ENCODE peak calls at places on chromosomes 13 and 19, in nine cellular contexts. S is left ventricle myocardium inferior; P is psoas muscle; D is transverse colon; W is fibroblast of lung; I is pancreas; B is skeletal muscle cell; A is GM23338; R is naive thymus-derived CD4-positive, alpha-beta T cell. C is an unnamed sample.

GRCh38 chr19:50332264-50333038 is 3.3 kb upstream of the KCNC3 start:
- DNase-seq in S (no peak), P (peak; percentile 32), D (no peak), W (no peak), I (peak; percentile 46), B (no peak), A (peak; percentile 86), R (no peak), C (peak; percentile 88)

GRCh38 chr13:67226686-67227085 is 3.5 kb downstream of the PCDH9 start:
- DNase-seq in S (no peak), P (no peak), D (no peak), W (no peak), I (no peak), B (no peak), A (no peak), R (no peak), C (no peak)

GRCh38 chr13:64553411-64554129 is 2676.6 kb downstream of the PCDH9 start:
- DNase-seq in S (no peak), P (no peak), D (no peak), W (no peak), I (no peak), B (no peak), A (no peak), R (no peak), C (no peak)

GRCh38 chr19:10412257-10412977 is 7.9 kb upstream of the PDE4A start:
- DNase-seq in S (no peak), P (no peak), D (no peak), W (no peak), I (no peak), B (no peak), A (no peak), R (no peak), C (no peak)

GRCh38 chr19:49779731-49780578 is 13.2 kb downstream of the AP2A1 start:
- DNase-seq in S (no peak), P (no peak), D (no peak), W (no peak), I (no peak), B (no peak), A (no peak), R (no peak), C (no peak)

GRCh38 chr13:41289463-41289881 is 21.6 kb upstream of the NAA16 start:
- DNase-seq in S (no peak), P (no peak), D (no peak), W (no peak), I (no peak), B (no peak), A (no peak), R (no peak), C (no peak)

GRCh38 chr19:10092648-10093294 is 6.7 kb downstream of the SHFL start:
- DNase-seq in S (no peak), P (no peak), D (no peak), W (no peak), I (no peak), B (no peak), A (no peak), R (no peak), C (no peak)

GRCh38 chr13:59236979-59237378 is 926.7 kb downstream of the DIAPH3 start:
- DNase-seq in S (no peak), P (no peak), D (no peak), W (no peak), I (no peak), B (no peak), A (no peak), R (no peak), C (no peak)

GRCh38 chr13:33322965-33323668 is 37.6 kb upstream of the STARD13 start:
- DNase-seq in S (no peak), P (no peak), D (no peak), W (no peak), I (no peak), B (no peak), A (no peak), R (no peak), C (no peak)

GRCh38 chr13:33321686-33322473 is 36.3 kb upstream of the STARD13 start:
- DNase-seq in S (no peak), P (no peak), D (no peak), W (no peak), I (no peak), B (no peak), A (no peak), R (no peak), C (no peak)

GRCh38 chr13:33319859-33320258 is 34.3 kb upstream of the STARD13 start:
- DNase-seq in S (no peak), P (no peak), D (no peak), W (no peak), I (no peak), B (no peak), A (no peak), R (no peak), C (no peak)

GRCh38 chr13:33323766-33324525 is 38.4 kb upstream of the STARD13 start:
- DNase-seq in S (no peak), P (no peak), D (no peak), W (peak; percentile 61), I (no peak), B (no peak), A (peak; percentile 9), R (no peak), C (no peak)

GRCh38 chr13:33322474-33322827 is 36.9 kb upstream of the STARD13 start:
- DNase-seq in S (peak; percentile 23), P (peak; percentile 61), D (peak; percentile 24), W (peak; percentile 93), I (no peak), B (peak; percentile 49), A (no peak), R (no peak), C (no peak)
- H3K4me3 ChIP-seq in S (peak overlapping the region; percentile 15), P (peak overlapping the region; percentile 37), D (no peak overlapping the region), W (peak overlapping the region; percentile 35), I (no peak overlapping the region), B (peak overlapping the region; percentile 30), A (no peak overlapping the region), R (no peak overlapping the region), C (no peak overlapping the region)

GRCh38 chr19:6236310-6237291 is 43.2 kb downstream of the MLLT1 start:
- DNase-seq in S (peak; percentile 29), P (peak; percentile 57), D (peak; percentile 71), W (no peak), I (peak; percentile 90), B (no peak), A (peak; percentile 34), R (no peak), C (no peak)

GRCh38 chr19:6239871-6240676 is 39.7 kb downstream of the MLLT1 start:
- DNase-seq in S (peak; percentile 11), P (peak; percentile 47), D (no peak), W (no peak), I (no peak), B (no peak), A (peak; percentile 34), R (no peak), C (no peak)

GRCh38 chr19:6238643-6239281 is 41.0 kb downstream of the MLLT1 start:
- DNase-seq in S (peak; percentile 70), P (peak; percentile 88), D (no peak), W (peak; percentile 64), I (peak; percentile 67), B (no peak), A (no peak), R (no peak), C (no peak)

GRCh38 chr19:6239401-6239844 is 40.4 kb downstream of the MLLT1 start:
- DNase-seq in S (peak; percentile 16), P (peak; percentile 76), D (no peak), W (no peak), I (peak; percentile 61), B (no peak), A (no peak), R (no peak), C (no peak)

DNA sequence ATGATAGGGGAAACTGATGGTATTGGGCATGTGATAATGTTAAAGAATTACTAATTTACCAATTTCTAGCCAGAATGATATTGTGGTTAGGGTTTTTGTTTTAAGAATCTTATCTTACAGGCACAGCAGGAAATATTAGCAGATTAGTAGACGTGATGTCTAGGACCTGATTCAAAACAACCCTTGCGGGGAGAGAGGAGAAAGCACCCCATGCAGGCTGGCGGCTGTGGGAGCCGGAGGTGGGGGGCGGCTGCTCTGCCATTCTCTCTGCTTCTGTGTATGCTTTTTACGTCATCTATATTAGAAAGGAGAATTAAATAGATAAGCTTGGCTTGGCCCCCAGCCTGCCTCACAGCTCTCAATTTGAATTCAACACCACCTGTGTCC is 41.5 kb downstream of the MLLT1 start:
- DNase-seq in S (no peak), P (no peak), D (no peak), W (no peak), I (no peak), B (no peak), A (no peak), R (no peak), C (no peak)
- H3K4me3 ChIP-seq in S (peak overlapping the region; percentile 29), P (peak overlapping the region; percentile 26), D (no peak overlapping the region), W (no peak overlapping the region), I (no peak overlapping the region), B (no peak overlapping the region), A (no peak overlapping the region), R (no peak overlapping the region), C (no peak overlapping the region)

GRCh38 chr13:75762066-75762937 is 126.2 kb downstream of the LMO7 start:
- DNase-seq in S (no peak), P (no peak), D (no peak), W (peak; percentile 64), I (no peak), B (no peak), A (no peak), R (no peak), C (no peak)
- H3K4me3 ChIP-seq in S (peak overlapping the region; percentile 62), P (peak overlapping the region; percentile 69), D (peak overlapping the region; percentile 33), W (peak overlapping the region; percentile 33), I (peak overlapping the region; percentile 42), B (no peak overlapping the region), A (no peak overlapping the region), R (peak overlapping the region; percentile 52), C (no peak overlapping the region)

GRCh38 chr19:35206855-35207254 is 21.7 kb downstream of the FAM187B start:
- DNase-seq in S (no peak), P (no peak), D (no peak), W (no peak), I (no peak), B (no peak), A (no peak), R (no peak), C (no peak)

GRCh38 chr19:35207391-35207871 is 21.1 kb downstream of the FAM187B start:
- DNase-seq in S (no peak), P (no peak), D (no peak), W (no peak), I (no peak), B (no peak), A (no peak), R (no peak), C (no peak)

GRCh38 chr19:35204799-35205732 is 23.5 kb downstream of the FAM187B start:
- DNase-seq in S (no peak), P (no peak), D (peak; percentile 58), W (no peak), I (no peak), B (no peak), A (peak; percentile 64), R (no peak), C (peak; percentile 58)

GRCh38 chr19:35206379-35206778 is 22.2 kb downstream of the FAM187B start:
- DNase-seq in S (no peak), P (no peak), D (peak; percentile 46), W (no peak), I (no peak), B (no peak), A (no peak), R (no peak), C (no peak)

DNA sequence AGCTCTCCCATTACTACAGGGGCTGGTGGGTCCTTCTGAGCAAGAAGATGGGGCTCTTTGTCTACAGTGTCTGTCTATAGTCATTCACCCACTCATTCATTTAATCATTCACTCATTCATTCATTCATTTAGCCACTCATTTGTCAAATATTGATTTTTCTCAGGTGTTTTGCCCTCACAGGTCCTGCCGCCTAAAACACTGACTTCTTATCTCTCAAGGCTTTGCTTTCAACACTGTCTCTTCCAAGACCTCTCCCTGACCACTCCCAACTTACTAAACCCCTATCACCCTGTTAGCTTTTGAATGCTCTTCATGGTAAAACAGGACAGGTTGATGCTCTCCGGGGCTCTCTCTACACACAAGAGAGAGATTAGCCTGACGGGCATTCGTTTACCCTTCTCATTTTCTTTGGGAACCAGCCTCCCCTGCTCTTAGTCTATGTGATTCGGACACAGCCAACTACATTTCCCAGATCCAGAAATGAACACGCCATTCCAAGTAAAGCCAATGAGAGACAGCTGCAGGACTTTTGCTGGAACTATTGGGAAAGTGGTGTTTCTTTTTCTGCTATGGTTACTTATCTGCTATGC is 22.7 kb downstream of the FAM187B start:
- DNase-seq in S (no peak), P (no peak), D (no peak), W (no peak), I (no peak), B (no peak), A (no peak), R (no peak), C (no peak)
- H3K4me3 ChIP-seq in S (no peak overlapping the region), P (no peak overlapping the region), D (no peak overlapping the region), W (no peak overlapping the region), I (no peak overlapping the region), B (no peak overlapping the region), A (no peak overlapping the region), R (no peak overlapping the region), C (no peak overlapping the region)